ENCODE peak calls at places on chromosomes 16 and 17, in ten cellular contexts. A is GM23248; N is activated naive CD4-positive, alpha-beta T cell treated with Interleukin-2 at 50 U/mL for 16 hours; S is psoas muscle; Q is CD4-positive, alpha-beta memory T cell; Y is AG10803; X is activated T-cell treated with anti-CD3 and anti-CD28 coated beads, Interleukin-2, amount 50 U/mL, for 48 hours; Z is skeletal muscle cell; W is K562; U is T-helper 9 cell. I is an unnamed sample.

GRCh38 chr17:65926599-65926998 is 265.3 kb downstream of the CEP112 start:
- DNase-seq in Q (no peak), A (no peak), W (no peak), U (no peak), X (no peak), Y (no peak), N (no peak), S (no peak), Z (no peak), I (no peak)

GRCh38 chr16:75288181-75288580 is 36.8 kb upstream of the BCAR1 start:
- DNase-seq in Q (no peak), N (no peak), Y (peak; percentile 29), Z (no peak), X (no peak), U (no peak), A (no peak), S (no peak), W (no peak), I (no peak)

GRCh38 chr16:31877876-31878642 is 4.5 kb downstream of the ZNF267 start:
- DNase-seq in Y (no peak), W (no peak), Q (no peak), Z (no peak), U (no peak), S (no peak), N (peak; percentile 45), X (peak; percentile 52), A (no peak), I (no peak)

GRCh38 chr16:4433228-4433627 is 7.6 kb downstream of the DNAJA3 start:
- DNase-seq in S (no peak), N (no peak), X (no peak), Y (no peak), A (no peak), Q (no peak), W (no peak), U (no peak), Z (no peak), I (no peak)

GRCh38 chr17:65198653-65199382 is 61.6 kb downstream of the RGS9 start:
- DNase-seq in S (no peak), N (no peak), Q (peak; percentile 68), Y (peak; percentile 66), X (peak; percentile 44), W (peak; percentile 82), Z (no peak), A (peak; percentile 70), U (no peak), I (peak; percentile 78)

GRCh38 chr17:34613064-34614019 is 34.0 kb downstream of the TMEM132E start:
- DNase-seq in Y (no peak), U (no peak), Q (no peak), Z (no peak), N (no peak), X (peak; percentile 22), A (peak; percentile 5), W (peak; percentile 45), S (no peak), I (no peak)

GRCh38 chr17:2158011-2158410 is 103.1 kb downstream of the HIC1 start:
- DNase-seq in Z (peak; percentile 86), W (no peak), S (no peak), A (peak; percentile 92), U (no peak), Y (peak; percentile 94), X (no peak), Q (no peak), N (no peak), I (peak; percentile 98)

GRCh38 chr17:78995761-78996451 is 13.7 kb downstream of the CANT1 start:
- DNase-seq in U (no peak), Z (no peak), Q (no peak), S (no peak), W (no peak), Y (no peak), A (no peak), X (peak; percentile 11), N (no peak), I (no peak)

GRCh38 chr17:11940904-11941303 is 56.4 kb downstream of the ZNF18 start:
- DNase-seq in Y (no peak), Q (no peak), X (no peak), W (no peak), Z (no peak), U (no peak), A (no peak), S (no peak), N (no peak), I (no peak)

GRCh38 chr16:81168406-81168805 is 70.1 kb upstream of the BCO1 start:
- DNase-seq in A (no peak), Y (no peak), Q (no peak), N (no peak), S (no peak), W (no peak), X (no peak), U (no peak), Z (no peak), I (no peak)

GRCh38 chr17:78557598-78558039 is 19.6 kb downstream of the DNAH17 start:
- DNase-seq in W (no peak), N (no peak), A (peak; percentile 92), S (no peak), X (no peak), U (no peak), Q (no peak), Z (peak; percentile 32), Y (peak; percentile 79), I (peak; percentile 48)

GRCh38 chr17:21525464-21526130 is 149.4 kb downstream of the KCNJ12 start:
- DNase-seq in X (no peak), A (no peak), W (no peak), Y (no peak), Q (no peak), N (no peak), Z (no peak), S (no peak), U (no peak), I (no peak)

GRCh38 chr17:77011173-77012011 is 129.4 kb upstream of the SEC14L1 start:
- DNase-seq in A (peak; percentile 64), U (peak; percentile 48), Y (peak; percentile 29), X (peak; percentile 66), Z (no peak), Q (peak; percentile 39), N (peak; percentile 57), W (no peak), S (no peak), I (peak; percentile 58)

GRCh38 chr16:67169642-67170167 is 633 bp upstream of the NOL3 start:
- DNase-seq in W (peak; percentile 60), U (no peak), Y (no peak), Z (no peak), Q (no peak), S (no peak), X (peak; percentile 66), N (peak; percentile 40), A (peak; percentile 53), I (no peak)

GRCh38 chr16:49455991-49456745 is 82.6 kb downstream of the C16orf78 start:
- DNase-seq in U (no peak), A (no peak), X (no peak), Y (no peak), S (no peak), N (no peak), W (no peak), Q (no peak), Z (no peak), I (no peak)

GRCh38 chr16:19660432-19660831 is 57.6 kb downstream of the KNOP1 start:
- DNase-seq in U (no peak), A (no peak), X (no peak), W (no peak), N (no peak), Y (no peak), Z (no peak), S (no peak), Q (no peak), I (no peak)

GRCh38 chr16:19114359-19115147 is 789 bp downstream of the ITPRIPL2 start:
- DNase-seq in S (peak; percentile 73), A (peak; percentile 89), X (peak; percentile 48), U (no peak), Q (no peak), Z (no peak), N (peak; percentile 26), W (no peak), Y (peak; percentile 61), I (peak; percentile 65)

GRCh38 chr17:21113706-21114105 is 13.1 kb upstream of the DHRS7B start:
- DNase-seq in Y (no peak), X (no peak), A (no peak), W (no peak), N (no peak), Q (no peak), Z (no peak), S (no peak), U (no peak), I (no peak)

GRCh38 chr16:13864689-13865088 is 55.3 kb upstream of the ERCC4 start:
- DNase-seq in S (no peak), Q (no peak), Y (no peak), X (no peak), U (no peak), Z (no peak), W (no peak), N (no peak), A (no peak), I (no peak)

GRCh38 chr17:50155115-50155819 is 4.8 kb upstream of the PPP1R9B start:
- DNase-seq in X (no peak), A (peak; percentile 56), N (no peak), Q (no peak), Z (no peak), Y (peak; percentile 60), S (peak; percentile 40), W (no peak), U (no peak), I (peak; percentile 91)

I was measured in fibroblast of the aortic adventitia.